ENCODE peak calls at places on chromosomes 1 and 21, in six cellular contexts. V is heart right ventricle; G is HCT116; U is psoas muscle; S is endothelial cell of umbilical vein; K is CD8-positive, alpha-beta memory T cell. Z is an unnamed sample.

GRCh38 chr21:25582888-25583287 is 24.4 kb downstream of the MRPL39 start:
- DNase-seq in K (no peak), U (no peak), G (no peak), S (no peak), V (no peak), Z (no peak)

GRCh38 chr1:164756741-164757140 is 197.8 kb downstream of the PBX1 start:
- DNase-seq in G (no peak), S (no peak), K (no peak), V (no peak), U (no peak), Z (no peak)

GRCh38 chr1:71086331-71086730 is 5.5 kb upstream of the ZRANB2 start:
- DNase-seq in U (no peak), V (no peak), G (no peak), S (peak; percentile 5), K (no peak), Z (peak; percentile 15)

GRCh38 chr1:153882296-153882912 is 40.4 kb downstream of the GATAD2B start:
- DNase-seq in U (no peak), K (no peak), S (peak; percentile 16), G (no peak), V (no peak), Z (peak; percentile 24)

GRCh38 chr1:167401260-167401873 is 117.0 kb downstream of the CD247 start:
- DNase-seq in U (no peak), K (peak; percentile 41), S (peak; percentile 61), G (peak; percentile 36), V (peak; percentile 27), Z (peak; percentile 61)

GRCh38 chr1:165369255-165369848 is 12.8 kb upstream of the LMX1A start:
- DNase-seq in G (peak; percentile 32), K (peak; percentile 21), U (peak; percentile 81), V (peak; percentile 50), S (peak; percentile 35), Z (no peak)

GRCh38 chr1:32363713-32364112 is 1.4 kb downstream of the TSSK3 start:
- DNase-seq in G (no peak), V (no peak), S (no peak), K (no peak), U (peak; percentile 78), Z (no peak)

GRCh38 chr1:63320024-63320799 is 2.2 kb upstream of the FOXD3 start:
- DNase-seq in G (no peak), U (no peak), K (peak; percentile 4), V (no peak), S (no peak), Z (peak; percentile 28)

GRCh38 chr1:25875856-25876692 is 566 bp upstream of the PAQR7 start:
- DNase-seq in G (no peak), U (no peak), S (no peak), K (no peak), V (no peak), Z (no peak)

GRCh38 chr1:47031059-47031458 is 7.6 kb downstream of the CYP4X1 start:
- DNase-seq in V (no peak), K (no peak), U (no peak), S (peak; percentile 74), G (no peak), Z (peak; percentile 21)

GRCh38 chr1:21579788-21580187 is 70.6 kb downstream of the ALPL start:
- DNase-seq in S (no peak), V (no peak), G (no peak), U (no peak), K (no peak), Z (no peak)

GRCh38 chr21:35738342-35738961 is 321.9 kb downstream of the SETD4 start:
- DNase-seq in K (no peak), U (no peak), S (peak; percentile 3), G (no peak), V (peak; percentile 5), Z (no peak)

GRCh38 chr1:207871117-207871649 is 39.7 kb downstream of the CD34 start:
- DNase-seq in U (no peak), G (no peak), S (no peak), K (no peak), V (no peak), Z (no peak)

GRCh38 chr1:78333426-78334012 is 157.3 kb upstream of the PTGFR start:
- DNase-seq in V (no peak), K (no peak), U (no peak), G (peak; percentile 37), S (peak; percentile 25), Z (peak; percentile 62)

GRCh38 chr1:165228676-165229075 is 127.8 kb downstream of the LMX1A start:
- DNase-seq in G (no peak), U (no peak), V (no peak), S (no peak), K (no peak), Z (no peak)

GRCh38 chr1:218705911-218706893 is 361.1 kb downstream of the TGFB2 start:
- DNase-seq in S (peak; percentile 74), K (no peak), V (no peak), U (no peak), G (peak; percentile 93), Z (peak; percentile 84)

GRCh38 chr1:230696722-230697432 is 17.0 kb downstream of the AGT start:
- DNase-seq in S (no peak), K (no peak), V (no peak), G (no peak), U (no peak), Z (peak; percentile 47)

GRCh38 chr1:36824390-36824861 is 209.9 kb downstream of the GRIK3 start:
- DNase-seq in U (no peak), K (no peak), G (no peak), V (no peak), S (no peak), Z (no peak)

GRCh38 chr1:181390350-181391080 is 92.8 kb upstream of the CACNA1E start:
- DNase-seq in S (no peak), V (no peak), G (no peak), U (no peak), K (no peak), Z (no peak)

GRCh38 chr1:36223373-36223995 is 759 bp upstream of the THRAP3 start:
- DNase-seq in U (no peak), S (peak; percentile 68), V (no peak), K (peak; percentile 73), G (no peak), Z (peak; percentile 77)

GRCh38 chr1:166975361-166976129 is at the start of gene ILDR2:
- DNase-seq in V (peak; percentile 32), K (peak; percentile 45), S (peak; percentile 10), U (peak; percentile 66), G (peak; percentile 8), Z (peak; percentile 25)

GRCh38 chr1:236907205-236907604 is 97.0 kb downstream of the MT1HL1 start:
- DNase-seq in S (no peak), G (no peak), V (no peak), K (no peak), U (no peak), Z (no peak)

GRCh38 chr1:178632619-178633018 is 92.4 kb upstream of the RALGPS2 start:
- DNase-seq in K (no peak), G (no peak), S (no peak), U (no peak), V (no peak), Z (peak; percentile 63)

GRCh38 chr1:8878448-8879347 is at the start of gene ENO1:
- DNase-seq in V (peak; percentile 98), U (peak; percentile 99), S (peak; percentile 99), G (peak; percentile 93), K (peak; percentile 100), Z (peak; percentile 98)

GRCh38 chr1:178126790-178127189 is 32.9 kb downstream of the RASAL2 start:
- DNase-seq in V (no peak), K (no peak), G (peak; percentile 69), U (no peak), S (peak; percentile 69), Z (peak; percentile 85)

DNA sequence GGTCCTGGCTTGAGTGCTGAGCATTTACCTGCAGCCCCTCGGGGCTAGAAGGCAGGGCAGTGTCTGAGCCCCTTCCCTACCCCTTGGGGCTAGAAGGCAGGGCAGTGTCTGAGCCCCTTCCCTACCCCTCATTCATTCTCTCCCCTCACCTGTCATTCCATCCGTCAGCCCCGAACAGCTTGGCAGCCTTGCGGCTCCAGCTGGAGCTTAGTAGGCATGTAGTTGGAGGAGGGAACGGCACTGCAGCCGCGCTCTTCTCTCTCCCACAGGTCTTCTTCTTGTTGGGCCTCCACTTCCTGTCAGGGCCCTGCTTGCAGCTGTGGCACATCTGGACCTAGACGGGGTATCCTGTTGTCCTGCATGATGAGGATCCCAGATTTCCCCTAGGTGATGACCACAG is 22.1 kb downstream of the MAPKAPK2 start:
- DNase-seq in U (no peak), G (no peak), K (no peak), S (no peak), V (no peak), Z (no peak)
- H3K27ac ChIP-seq in U (peak overlapping the region; percentile 73), G (no peak overlapping the region), K (no peak overlapping the region), S (no peak overlapping the region), V (peak overlapping the region; percentile 75), Z (peak overlapping the region; percentile 91)

GRCh38 chr1:156619582-156619955 is 354 bp downstream of the HAPLN2 start:
- DNase-seq in S (no peak), K (no peak), U (no peak), V (no peak), G (no peak), Z (no peak)
- H3K27ac ChIP-seq in S (no peak overlapping the region), K (no peak overlapping the region), U (no peak overlapping the region), V (no peak overlapping the region), G (no peak overlapping the region), Z (no peak overlapping the region)

GRCh38 chr1:98331232-98331631 is 330.3 kb upstream of the SNX7 start:
- DNase-seq in S (peak; percentile 32), G (no peak), K (no peak), V (no peak), U (no peak), Z (peak; percentile 70)
- H3K27ac ChIP-seq in S (no peak overlapping the region), G (no peak overlapping the region), K (no peak overlapping the region), V (no peak overlapping the region), U (no peak overlapping the region), Z (no peak overlapping the region)

GRCh38 chr1:18898567-18898966 is 3.8 kb downstream of the ALDH4A1 start:
- DNase-seq in S (no peak), V (no peak), K (no peak), U (no peak), G (no peak), Z (no peak)
- H3K27ac ChIP-seq in S (no peak overlapping the region), V (no peak overlapping the region), K (no peak overlapping the region), U (no peak overlapping the region), G (no peak overlapping the region), Z (no peak overlapping the region)

GRCh38 chr1:1778827-1779675 is 781 bp upstream of the NADK start:
- DNase-seq in S (no peak), G (peak; percentile 48), K (peak; percentile 75), V (peak; percentile 64), U (peak; percentile 85), Z (no peak)

GRCh38 chr1:1776672-1777393 is 1.4 kb downstream of the NADK start:
- DNase-seq in V (no peak), U (no peak), S (no peak), K (no peak), G (no peak), Z (no peak)

GRCh38 chr1:1775364-1776226 is 2.7 kb downstream of the NADK start:
- DNase-seq in U (peak; percentile 36), K (no peak), S (no peak), V (no peak), G (no peak), Z (no peak)

GRCh38 chr1:1777950-1778826 is at the start of gene NADK:
- DNase-seq in K (peak; percentile 81), V (peak; percentile 42), S (peak; percentile 55), U (peak; percentile 84), G (peak; percentile 16), Z (peak; percentile 32)

DNA sequence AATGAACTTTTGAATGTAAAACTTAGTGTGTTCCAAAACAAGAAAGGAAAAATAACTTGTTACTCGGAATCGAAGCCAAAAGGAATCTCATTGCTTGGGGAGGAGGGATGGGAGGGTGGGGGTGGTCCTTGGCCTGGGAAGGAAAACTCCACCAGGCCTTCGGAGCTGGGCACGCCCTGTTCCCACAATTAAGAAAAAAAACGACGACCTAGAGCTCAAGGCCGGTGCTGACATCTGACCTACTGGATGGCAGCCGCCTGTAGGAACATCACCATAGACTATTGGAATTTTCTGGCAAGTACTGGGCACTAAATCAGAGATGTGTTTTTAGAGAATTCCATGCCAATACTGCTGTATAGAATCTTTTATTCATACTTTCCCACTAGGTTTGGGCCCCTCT is 760 bp downstream of the NADK start:
- DNase-seq in V (peak; percentile 58), U (peak; percentile 65), S (no peak), K (no peak), G (peak; percentile 10), Z (peak; percentile 71)
- H3K27ac ChIP-seq in V (peak overlapping the region; percentile 91), U (peak overlapping the region; percentile 94), S (peak overlapping the region; percentile 53), K (peak overlapping the region; percentile 76), G (peak overlapping the region; percentile 99), Z (peak overlapping the region; percentile 75)

Z was measured in fibroblast of lung.